ENCODE peak calls at places on chromosomes 5 and 9, in six cellular contexts. D is T-cell; W is nephron progenitor cell; F is activated CD4-positive, alpha-beta T cell treated with anti-CD3 and anti-CD28 coated beads, Interleukin-2, amount 50 U/mL, for 1 hour; R is T-helper 9 cell; M is activated CD8-positive, alpha-beta memory T cell treated with anti-CD3 and anti-CD28 coated beads for 1 hour. A is an unnamed sample.

GRCh38 chr9:98521141-98521540 is 187.6 kb downstream of the GABBR2 start:
- DNase-seq in D (no peak), W (no peak), F (no peak), R (no peak), M (no peak), A (no peak)

GRCh38 chr9:137273616-137274320 is 3.8 kb upstream of the TOR4A start:
- DNase-seq in D (no peak), W (no peak), F (no peak), R (no peak), M (no peak), A (no peak)

GRCh38 chr5:50302815-50303490 is 138.1 kb downstream of the EMB start:
- DNase-seq in D (no peak), W (no peak), F (no peak), R (no peak), M (no peak), A (no peak)

GRCh38 chr9:132662152-132662945 is 7.4 kb downstream of the DDX31 start:
- DNase-seq in D (no peak), W (no peak), F (no peak), R (no peak), M (no peak), A (no peak)

GRCh38 chr9:76374702-76375543 is 19.3 kb downstream of the RFK start:
- DNase-seq in D (no peak), W (peak), F (no peak), R (no peak), M (no peak), A (no peak)

GRCh38 chr5:11273180-11273882 is 512.3 kb upstream of the DAP start:
- DNase-seq in D (no peak), W (no peak), F (no peak), R (no peak), M (no peak), A (no peak)

GRCh38 chr5:106873558-106873957 is 797.2 kb downstream of the EFNA5 start:
- DNase-seq in D (no peak), W (no peak), F (no peak), R (no peak), M (no peak), A (no peak)

GRCh38 chr5:71653119-71653518 is 66.0 kb upstream of the CARTPT start:
- DNase-seq in D (no peak), W (peak), F (no peak), R (no peak), M (no peak), A (no peak)

GRCh38 chr9:115240676-115241075 is 122.7 kb upstream of the TNC start:
- DNase-seq in D (no peak), W (no peak), F (no peak), R (no peak), M (no peak), A (no peak)

GRCh38 chr5:51997908-51998307 is 614.7 kb downstream of the ISL1 start:
- DNase-seq in D (no peak), W (no peak), F (no peak), R (no peak), M (no peak), A (peak)

GRCh38 chr9:137445930-137446431 is 4.8 kb upstream of the ENTPD8 start:
- DNase-seq in D (no peak), W (no peak), F (no peak), R (no peak), M (no peak), A (peak)

A was measured in BE2C.